ENCODE peak calls at places on chromosomes 11 and 22, in four cellular contexts. One of them, this sample, is unnamed.

GRCh38 chr11:1298695-1299492 is 10.5 kb downstream of the TOLLIP start:
- DNase-seq in H1: no peak
- DNase-seq in GM23248: peak
- DNase-seq in mammary epithelial cell: peak
- DNase-seq in this sample: no peak

GRCh38 chr11:27095050-27095449 is 54.4 kb downstream of the BBOX1 start:
- DNase-seq in H1: no peak
- DNase-seq in mammary epithelial cell: no peak
- DNase-seq in GM23248: no peak
- DNase-seq in this sample: no peak

GRCh38 chr11:82043316-82043715 is 690.3 kb downstream of the FAM181B start:
- DNase-seq in mammary epithelial cell: no peak
- DNase-seq in H1: no peak
- DNase-seq in GM23248: no peak
- DNase-seq in this sample: no peak

GRCh38 chr22:17994424-17995108 is 29.8 kb downstream of the MICAL3 start:
- DNase-seq in H1: no peak
- DNase-seq in GM23248: no peak
- DNase-seq in mammary epithelial cell: no peak
- DNase-seq in this sample: peak

GRCh38 chr11:31240340-31240904 is 129.1 kb downstream of the DCDC1 start:
- DNase-seq in GM23248: peak
- DNase-seq in H1: no peak
- DNase-seq in mammary epithelial cell: peak
- DNase-seq in this sample: peak

GRCh38 chr22:20994128-20994901 is 7.6 kb downstream of the THAP7 start:
- DNase-seq in mammary epithelial cell: no peak
- DNase-seq in GM23248: no peak
- DNase-seq in H1: no peak
- DNase-seq in this sample: no peak

GRCh38 chr11:101127348-101127698 is 2.3 kb downstream of the PGR start:
- DNase-seq in mammary epithelial cell: peak
- DNase-seq in GM23248: peak
- DNase-seq in H1: no peak
- DNase-seq in this sample: no peak

GRCh38 chr11:15199693-15200092 is 85.0 kb downstream of the INSC start:
- DNase-seq in mammary epithelial cell: peak
- DNase-seq in GM23248: peak
- DNase-seq in H1: no peak
- DNase-seq in this sample: no peak

GRCh38 chr22:23063539-23064380 is 6.6 kb upstream of the GNAZ start:
- DNase-seq in GM23248: no peak
- DNase-seq in H1: no peak
- DNase-seq in mammary epithelial cell: no peak
- DNase-seq in this sample: no peak

GRCh38 chr11:130047141-130047540 is 22.6 kb upstream of the APLP2 start:
- DNase-seq in mammary epithelial cell: peak
- DNase-seq in GM23248: no peak
- DNase-seq in H1: no peak
- DNase-seq in this sample: no peak

GRCh38 chr11:3152471-3153110 is 12.5 kb downstream of the OSBPL5 start:
- DNase-seq in H1: no peak
- DNase-seq in GM23248: peak
- DNase-seq in mammary epithelial cell: no peak
- DNase-seq in this sample: no peak

GRCh38 chr11:58058276-58059010 is 27.7 kb downstream of the OR6Q1 start:
- DNase-seq in GM23248: no peak
- DNase-seq in H1: no peak
- DNase-seq in mammary epithelial cell: peak
- DNase-seq in this sample: no peak

GRCh38 chr11:62081378-62082291 is 42.2 kb upstream of the INCENP start:
- DNase-seq in mammary epithelial cell: peak
- DNase-seq in GM23248: peak
- DNase-seq in H1: peak
- DNase-seq in this sample: peak

GRCh38 chr11:112555491-112556364 is 295.1 kb upstream of the PLET1 start:
- DNase-seq in GM23248: peak
- DNase-seq in mammary epithelial cell: peak
- DNase-seq in H1: peak
- DNase-seq in this sample: peak

GRCh38 chr11:69919659-69920499 is 100.7 kb upstream of the FGF3 start:
- DNase-seq in H1: no peak
- DNase-seq in GM23248: no peak
- DNase-seq in mammary epithelial cell: no peak
- DNase-seq in this sample: no peak

GRCh38 chr22:38243007-38243775 is 29.6 kb downstream of the TMEM184B start:
- DNase-seq in H1: no peak
- DNase-seq in GM23248: no peak
- DNase-seq in mammary epithelial cell: peak
- DNase-seq in this sample: peak

GRCh38 chr11:7909585-7910325 is 21.3 kb downstream of the OR10A6 start:
- DNase-seq in H1: no peak
- DNase-seq in GM23248: no peak
- DNase-seq in mammary epithelial cell: no peak
- DNase-seq in this sample: no peak

GRCh38 chr11:74937696-74938475 is 11.0 kb downstream of the XRRA1 start:
- DNase-seq in mammary epithelial cell: peak
- DNase-seq in H1: no peak
- DNase-seq in GM23248: peak
- DNase-seq in this sample: no peak

GRCh38 chr11:121450424-121450823 is 1.7 kb upstream of the SORL1 start:
- DNase-seq in GM23248: no peak
- DNase-seq in H1: no peak
- DNase-seq in mammary epithelial cell: no peak
- DNase-seq in this sample: no peak

GRCh38 chr11:121453589-121454299 is 977 bp upstream of the SORL1-AS1 start:
- DNase-seq in GM23248: no peak
- DNase-seq in mammary epithelial cell: no peak
- DNase-seq in H1: no peak
- DNase-seq in this sample: peak

GRCh38 chr11:121451178-121451981 is 734 bp upstream of the SORL1 start:
- DNase-seq in H1: no peak
- DNase-seq in mammary epithelial cell: no peak
- DNase-seq in GM23248: no peak
- DNase-seq in this sample: peak

GRCh38 chr11:121452609-121453150 is at the start of gene SORL1-AS1:
- DNase-seq in H1: no peak
- DNase-seq in GM23248: no peak
- DNase-seq in mammary epithelial cell: peak
- DNase-seq in this sample: peak

GRCh38 chr11:121451982-121452608 is at the start of gene SORL1:
- DNase-seq in H1: peak
- DNase-seq in mammary epithelial cell: peak
- DNase-seq in GM23248: peak
- DNase-seq in this sample: peak
- H3K27ac ChIP-seq in H1: peak
- H3K27ac ChIP-seq in mammary epithelial cell: peak
- H3K27ac ChIP-seq in GM23248: no peak
- H3K27ac ChIP-seq in this sample: peak

DNA sequence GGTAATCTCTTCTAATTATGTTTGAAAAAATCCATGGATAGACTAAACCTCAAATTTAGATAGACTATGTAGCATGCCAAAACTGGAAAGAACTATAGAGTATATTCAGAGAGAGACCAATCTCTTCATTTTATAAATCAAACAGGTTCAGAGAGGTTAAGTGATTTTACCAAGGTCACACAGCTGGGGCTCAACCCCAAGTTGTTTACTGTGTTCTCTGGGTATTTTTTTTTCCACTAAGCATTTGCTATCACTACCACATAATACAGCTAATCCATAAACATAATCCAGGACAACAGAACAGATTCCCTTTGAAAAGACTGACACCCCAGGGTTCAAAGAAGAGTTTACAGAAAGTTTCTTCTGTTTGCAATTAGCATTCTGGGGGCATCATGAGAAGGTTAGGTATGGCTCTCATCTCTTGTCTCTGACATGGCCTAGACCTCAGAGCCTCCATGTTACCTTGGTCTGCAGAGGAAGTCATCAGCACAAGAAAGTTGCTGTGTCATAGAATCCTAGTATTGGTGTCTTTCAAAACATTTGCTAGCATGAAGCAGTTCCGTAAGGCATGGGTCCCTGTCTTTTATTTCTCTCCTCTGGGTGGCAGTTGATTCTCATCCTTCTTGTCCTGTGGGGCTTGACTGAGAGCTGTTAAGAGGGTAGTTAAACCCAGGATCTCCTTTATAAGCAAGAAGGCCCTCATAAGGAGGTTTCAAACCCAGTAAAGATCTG is 94.5 kb upstream of the HSD17B12 start:
- DNase-seq in H1: no peak
- DNase-seq in mammary epithelial cell: no peak
- DNase-seq in GM23248: no peak
- DNase-seq in this sample: no peak
- H2AFZ ChIP-seq in H1: no peak
- H2AFZ ChIP-seq in mammary epithelial cell: no peak
- H2AFZ ChIP-seq in GM23248: no peak
- H2AFZ ChIP-seq in this sample: no peak

DNA sequence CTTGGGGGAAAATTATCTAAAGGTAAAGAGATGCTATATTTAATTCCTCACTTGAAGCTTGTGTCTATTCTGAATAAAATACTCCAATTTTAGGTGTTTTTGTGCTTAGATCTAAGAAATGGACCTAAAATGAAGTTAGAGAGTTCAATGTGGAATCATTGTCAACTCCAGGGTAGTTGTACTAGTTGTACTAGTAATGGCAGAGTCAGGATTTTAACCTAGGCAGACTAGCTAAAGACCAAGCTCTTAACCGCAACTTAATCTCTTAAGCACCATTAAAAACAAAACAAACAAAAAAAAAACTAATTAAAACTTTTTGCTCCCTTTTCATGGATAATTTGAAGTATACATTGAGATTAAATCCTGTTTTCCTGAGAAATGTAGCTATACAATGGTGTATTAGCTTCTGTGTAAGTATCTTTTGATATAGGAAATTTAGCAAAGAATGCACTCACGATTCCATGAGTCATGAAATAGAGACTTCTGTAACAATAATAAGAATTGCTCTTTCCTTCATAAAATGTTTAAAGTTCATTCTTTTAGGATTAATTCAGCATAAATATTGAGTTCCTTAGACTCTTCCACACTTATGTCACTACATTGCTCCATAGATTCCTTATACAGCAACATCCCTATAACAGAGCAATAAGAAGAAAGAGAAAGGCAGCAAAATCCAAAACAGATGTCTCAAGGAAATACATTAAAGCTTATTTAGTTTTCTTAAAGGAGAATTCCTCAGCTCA is 26.5 kb upstream of the SOX6 start:
- DNase-seq in GM23248: peak
- DNase-seq in mammary epithelial cell: no peak
- DNase-seq in H1: no peak
- DNase-seq in this sample: no peak
- H3K27ac ChIP-seq in GM23248: no peak
- H3K27ac ChIP-seq in mammary epithelial cell: no peak
- H3K27ac ChIP-seq in H1: no peak
- H3K27ac ChIP-seq in this sample: no peak

GRCh38 chr22:35024364-35024692 is 41.6 kb upstream of the ISX start:
- DNase-seq in mammary epithelial cell: no peak
- DNase-seq in GM23248: no peak
- DNase-seq in H1: no peak
- DNase-seq in this sample: no peak
- H2AFZ ChIP-seq in mammary epithelial cell: no peak
- H2AFZ ChIP-seq in GM23248: no peak
- H2AFZ ChIP-seq in H1: peak
- H2AFZ ChIP-seq in this sample: no peak

DNA sequence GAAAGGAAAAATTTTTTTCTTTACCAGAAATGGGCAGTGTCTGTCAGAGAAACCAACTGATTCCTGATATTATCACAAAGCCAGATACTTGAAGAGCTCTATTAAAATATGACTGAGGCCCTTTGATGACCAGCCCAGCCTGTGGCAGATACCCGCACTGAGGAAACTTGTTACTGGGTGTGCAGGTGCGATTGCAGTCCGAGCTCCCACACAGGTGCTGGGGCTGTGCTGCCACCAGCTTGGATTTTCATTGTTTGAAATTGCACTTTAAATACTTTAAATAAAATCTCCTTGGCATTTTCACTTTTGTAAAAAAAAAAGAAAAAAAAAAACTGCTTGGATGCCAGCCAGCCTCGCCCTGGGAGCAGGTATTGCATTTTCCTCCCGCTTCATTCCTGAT is 21.1 kb downstream of the EHF start:
- DNase-seq in GM23248: no peak
- DNase-seq in H1: no peak
- DNase-seq in mammary epithelial cell: peak
- DNase-seq in this sample: no peak
- H3K27ac ChIP-seq in GM23248: no peak
- H3K27ac ChIP-seq in H1: no peak
- H3K27ac ChIP-seq in mammary epithelial cell: no peak
- H3K27ac ChIP-seq in this sample: no peak

This sample was measured in OCI-LY7.